ENCODE peak calls at places on chromosomes 1 and 21, in six cellular contexts. One of them, this sample, is unnamed.

GRCh38 chr1:8889925-8890785 is 11.7 kb upstream of the ENO1 start:
- DNase-seq in GM12878: no peak
- DNase-seq in IMR-90: peak; percentile 89
- DNase-seq in A549: no peak
- DNase-seq in K562: no peak
- DNase-seq in HepG2: no peak
- DNase-seq in this sample: no peak

GRCh38 chr1:14957375-14957774 is 196.2 kb upstream of the TMEM51 start:
- DNase-seq in GM12878: no peak
- DNase-seq in IMR-90: no peak
- DNase-seq in A549: no peak
- DNase-seq in K562: no peak
- DNase-seq in HepG2: no peak
- DNase-seq in this sample: no peak

GRCh38 chr1:12015001-12015491 is 4.3 kb upstream of the MIIP start:
- DNase-seq in GM12878: no peak
- DNase-seq in IMR-90: peak; percentile 14
- DNase-seq in A549: no peak
- DNase-seq in K562: no peak
- DNase-seq in HepG2: no peak
- DNase-seq in this sample: no peak

GRCh38 chr21:44874497-44875331 is 1.2 kb upstream of the PTTG1IP start:
- DNase-seq in GM12878: no peak
- DNase-seq in IMR-90: no peak
- DNase-seq in A549: no peak
- DNase-seq in K562: no peak
- DNase-seq in HepG2: no peak
- DNase-seq in this sample: no peak

GRCh38 chr1:4511374-4511773 is 143.0 kb upstream of the AJAP1 start:
- DNase-seq in GM12878: no peak
- DNase-seq in IMR-90: no peak
- DNase-seq in A549: no peak
- DNase-seq in K562: no peak
- DNase-seq in HepG2: no peak
- DNase-seq in this sample: no peak

GRCh38 chr21:39373634-39374033 is 24.7 kb upstream of the HMGN1 start:
- DNase-seq in GM12878: no peak
- DNase-seq in IMR-90: peak; percentile 47
- DNase-seq in A549: no peak
- DNase-seq in K562: no peak
- DNase-seq in HepG2: peak; percentile 62
- DNase-seq in this sample: peak; percentile 67

GRCh38 chr1:112715264-112716053 is at the start of gene PPM1J:
- DNase-seq in GM12878: peak; percentile 60
- DNase-seq in IMR-90: peak; percentile 83
- DNase-seq in A549: peak; percentile 79
- DNase-seq in K562: peak; percentile 100
- DNase-seq in HepG2: peak; percentile 79
- DNase-seq in this sample: peak; percentile 99

GRCh38 chr1:156140879-156141707 is 12.3 kb upstream of the SEMA4A start:
- DNase-seq in GM12878: no peak
- DNase-seq in IMR-90: peak; percentile 48
- DNase-seq in A549: no peak
- DNase-seq in K562: peak; percentile 68
- DNase-seq in HepG2: no peak
- DNase-seq in this sample: peak; percentile 77

GRCh38 chr1:105678334-105678733 is 1378.1 kb upstream of the PRMT6 start:
- DNase-seq in GM12878: no peak
- DNase-seq in IMR-90: no peak
- DNase-seq in A549: no peak
- DNase-seq in K562: no peak
- DNase-seq in HepG2: no peak
- DNase-seq in this sample: no peak

GRCh38 chr1:213266983-213267772 is 216.1 kb downstream of the RPS6KC1 start:
- DNase-seq in GM12878: no peak
- DNase-seq in IMR-90: peak; percentile 2
- DNase-seq in A549: no peak
- DNase-seq in K562: no peak
- DNase-seq in HepG2: no peak
- DNase-seq in this sample: no peak

GRCh38 chr21:37548521-37548981 is 182.0 kb downstream of the DYRK1A start:
- DNase-seq in GM12878: no peak
- DNase-seq in IMR-90: no peak
- DNase-seq in A549: no peak
- DNase-seq in K562: no peak
- DNase-seq in HepG2: no peak
- DNase-seq in this sample: no peak

GRCh38 chr1:210678306-210678705 is 349.6 kb downstream of the HHAT start:
- DNase-seq in GM12878: no peak
- DNase-seq in IMR-90: no peak
- DNase-seq in A549: no peak
- DNase-seq in K562: no peak
- DNase-seq in HepG2: no peak
- DNase-seq in this sample: no peak

GRCh38 chr1:37255111-37255795 is 219.1 kb upstream of the ZC3H12A start:
- DNase-seq in GM12878: no peak
- DNase-seq in IMR-90: no peak
- DNase-seq in A549: peak; percentile 21
- DNase-seq in K562: peak; percentile 86
- DNase-seq in HepG2: no peak
- DNase-seq in this sample: peak; percentile 69

GRCh38 chr1:180786633-180787032 is 126.1 kb upstream of the KIAA1614 start:
- DNase-seq in GM12878: no peak
- DNase-seq in IMR-90: no peak
- DNase-seq in A549: no peak
- DNase-seq in K562: no peak
- DNase-seq in HepG2: no peak
- DNase-seq in this sample: no peak

DNA sequence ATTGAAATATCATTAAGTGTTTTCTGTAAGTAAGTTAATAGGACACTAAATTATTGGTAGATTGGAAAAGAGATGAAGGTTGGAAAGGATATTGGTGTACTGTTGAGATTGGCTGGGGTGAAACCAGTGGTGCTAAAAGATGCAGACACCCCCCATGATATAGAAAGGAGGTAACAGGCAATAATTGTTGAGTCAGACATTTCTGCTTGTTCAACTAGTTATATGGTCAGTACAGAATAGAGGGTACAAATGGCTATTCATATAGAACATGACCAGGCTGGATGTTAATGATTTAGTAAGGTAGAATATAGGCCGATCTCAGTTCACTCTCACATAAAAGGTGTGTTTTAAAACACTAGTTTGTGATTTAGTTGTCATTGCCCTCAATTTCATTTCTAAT is 104.5 kb downstream of the POU2F1 start:
- DNase-seq in GM12878: no peak
- DNase-seq in IMR-90: no peak
- DNase-seq in A549: no peak
- DNase-seq in K562: no peak
- DNase-seq in HepG2: no peak
- DNase-seq in this sample: no peak
- TF ChIP-seq BHLHE40 in GM12878: no peak
- TF ChIP-seq BHLHE40 in IMR-90: no peak
- TF ChIP-seq BHLHE40 in A549: no peak
- TF ChIP-seq BHLHE40 in K562: no peak
- TF ChIP-seq BHLHE40 in HepG2: no peak
- TF ChIP-seq BHLHE40 in this sample: no peak

DNA sequence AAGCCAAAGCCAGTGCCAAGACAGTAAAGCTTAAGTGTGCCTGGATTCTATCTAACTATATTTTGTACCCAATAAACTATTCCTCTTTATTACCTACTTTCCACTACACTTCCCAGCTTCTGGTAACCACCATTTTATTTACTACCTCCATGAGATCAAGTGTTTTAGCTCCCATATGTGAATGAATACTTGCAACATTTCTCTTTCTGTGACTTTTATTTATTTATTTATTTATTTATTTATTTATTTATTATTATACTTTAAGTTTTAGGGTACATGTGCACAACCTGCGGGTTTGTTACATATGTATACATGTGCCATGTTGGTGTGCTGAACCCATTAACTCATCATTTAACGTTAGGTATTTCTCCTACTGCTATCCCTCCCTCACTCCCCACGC is 582.1 kb downstream of the AMY1C start:
- DNase-seq in GM12878: no peak
- DNase-seq in IMR-90: no peak
- DNase-seq in A549: no peak
- DNase-seq in K562: no peak
- DNase-seq in HepG2: no peak
- DNase-seq in this sample: no peak
- TF ChIP-seq BHLHE40 in GM12878: no peak
- TF ChIP-seq BHLHE40 in IMR-90: no peak
- TF ChIP-seq BHLHE40 in A549: no peak
- TF ChIP-seq BHLHE40 in K562: no peak
- TF ChIP-seq BHLHE40 in HepG2: no peak
- TF ChIP-seq BHLHE40 in this sample: no peak

GRCh38 chr1:23601104-23601967 is 42.0 kb upstream of the ID3 start:
- DNase-seq in GM12878: no peak
- DNase-seq in IMR-90: no peak
- DNase-seq in A549: no peak
- DNase-seq in K562: no peak
- DNase-seq in HepG2: no peak
- DNase-seq in this sample: no peak

GRCh38 chr1:23597635-23598388 is 38.5 kb upstream of the ID3 start:
- DNase-seq in GM12878: no peak
- DNase-seq in IMR-90: no peak
- DNase-seq in A549: no peak
- DNase-seq in K562: no peak
- DNase-seq in HepG2: no peak
- DNase-seq in this sample: no peak

GRCh38 chr1:23598424-23598823 is 39.1 kb upstream of the ID3 start:
- DNase-seq in GM12878: no peak
- DNase-seq in IMR-90: no peak
- DNase-seq in A549: no peak
- DNase-seq in K562: no peak
- DNase-seq in HepG2: peak; percentile 33
- DNase-seq in this sample: no peak

GRCh38 chr1:23600283-23600682 is 41.0 kb upstream of the ID3 start:
- DNase-seq in GM12878: peak; percentile 74
- DNase-seq in IMR-90: no peak
- DNase-seq in A549: no peak
- DNase-seq in K562: no peak
- DNase-seq in HepG2: no peak
- DNase-seq in this sample: no peak

GRCh38 chr1:23599125-23599524 is 39.8 kb upstream of the ID3 start:
- DNase-seq in GM12878: no peak
- DNase-seq in IMR-90: no peak
- DNase-seq in A549: no peak
- DNase-seq in K562: no peak
- DNase-seq in HepG2: no peak
- DNase-seq in this sample: no peak
- TF ChIP-seq BHLHE40 in GM12878: no peak
- TF ChIP-seq BHLHE40 in IMR-90: no peak
- TF ChIP-seq BHLHE40 in A549: no peak
- TF ChIP-seq BHLHE40 in K562: no peak
- TF ChIP-seq BHLHE40 in HepG2: no peak
- TF ChIP-seq BHLHE40 in this sample: no peak

DNA sequence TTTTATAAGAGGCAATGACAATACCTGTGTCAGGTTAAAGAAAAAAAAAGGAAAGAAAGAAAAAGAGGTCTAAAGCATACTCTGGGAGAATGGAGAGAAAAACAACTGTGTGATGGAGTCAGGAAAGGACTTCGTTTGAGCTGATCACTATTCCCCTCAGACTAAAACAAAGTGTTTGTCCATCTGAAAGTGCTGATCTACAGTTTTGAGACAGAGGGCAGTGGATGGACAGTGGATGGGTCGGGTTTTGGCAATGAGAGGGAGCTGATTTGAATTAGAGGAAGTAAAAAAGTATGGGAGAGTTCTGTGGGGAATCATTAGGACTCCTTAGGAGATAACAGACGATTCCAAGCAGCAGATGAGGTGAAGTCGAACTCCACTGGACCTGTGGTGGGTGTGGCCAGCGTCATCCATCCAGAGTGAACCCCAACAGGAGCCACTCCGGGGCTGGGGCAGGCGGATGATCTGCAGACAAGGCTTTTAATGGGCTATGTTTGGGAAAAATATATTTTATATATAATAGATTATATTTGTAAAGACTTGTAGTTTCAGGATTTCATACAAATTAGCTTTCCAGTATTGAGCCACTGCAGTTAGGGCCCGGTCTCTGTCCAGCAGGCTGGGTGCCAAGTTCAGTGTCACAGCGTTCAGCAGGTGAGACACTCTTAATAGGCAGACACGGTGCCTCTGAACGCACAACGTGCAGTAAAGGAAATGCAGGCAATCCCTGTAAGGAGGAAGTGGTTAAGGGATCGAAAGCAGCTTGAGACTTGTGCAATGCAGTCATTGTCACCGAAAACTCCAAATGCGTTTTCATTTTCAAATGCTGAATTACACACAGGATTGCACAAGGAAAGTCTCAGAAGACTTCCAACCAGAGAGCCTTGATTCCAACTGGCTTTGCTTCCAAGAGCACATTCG is 62.1 kb downstream of the PTGS2 start:
- DNase-seq in GM12878: peak; percentile 73
- DNase-seq in IMR-90: no peak
- DNase-seq in A549: peak; percentile 56
- DNase-seq in K562: no peak
- DNase-seq in HepG2: no peak
- DNase-seq in this sample: no peak
- TF ChIP-seq BHLHE40 in GM12878: peak; percentile 33
- TF ChIP-seq BHLHE40 in IMR-90: no peak
- TF ChIP-seq BHLHE40 in A549: no peak
- TF ChIP-seq BHLHE40 in K562: no peak
- TF ChIP-seq BHLHE40 in HepG2: no peak
- TF ChIP-seq BHLHE40 in this sample: no peak

GRCh38 chr1:204728456-204728855 is 42.9 kb upstream of the LRRN2 start:
- DNase-seq in GM12878: no peak
- DNase-seq in IMR-90: no peak
- DNase-seq in A549: peak; percentile 67
- DNase-seq in K562: no peak
- DNase-seq in HepG2: no peak
- DNase-seq in this sample: no peak

GRCh38 chr1:204725821-204726448 is 40.4 kb upstream of the LRRN2 start:
- DNase-seq in GM12878: no peak
- DNase-seq in IMR-90: no peak
- DNase-seq in A549: no peak
- DNase-seq in K562: no peak
- DNase-seq in HepG2: peak; percentile 19
- DNase-seq in this sample: no peak

GRCh38 chr1:204728045-204728444 is 42.5 kb upstream of the LRRN2 start:
- DNase-seq in GM12878: no peak
- DNase-seq in IMR-90: no peak
- DNase-seq in A549: no peak
- DNase-seq in K562: no peak
- DNase-seq in HepG2: no peak
- DNase-seq in this sample: no peak

GRCh38 chr1:204729516-204729915 is 44.0 kb upstream of the LRRN2 start:
- DNase-seq in GM12878: no peak
- DNase-seq in IMR-90: no peak
- DNase-seq in A549: no peak
- DNase-seq in K562: no peak
- DNase-seq in HepG2: no peak
- DNase-seq in this sample: no peak

GRCh38 chr1:204726478-204726877 is 40.9 kb upstream of the LRRN2 start:
- DNase-seq in GM12878: no peak
- DNase-seq in IMR-90: peak; percentile 21
- DNase-seq in A549: peak; percentile 96
- DNase-seq in K562: no peak
- DNase-seq in HepG2: peak; percentile 51
- DNase-seq in this sample: no peak
- TF ChIP-seq BHLHE40 in GM12878: no peak
- TF ChIP-seq BHLHE40 in IMR-90: no peak
- TF ChIP-seq BHLHE40 in A549: no peak
- TF ChIP-seq BHLHE40 in K562: no peak
- TF ChIP-seq BHLHE40 in HepG2: no peak
- TF ChIP-seq BHLHE40 in this sample: no peak

This sample was measured in HEK293T.